ENCODE peak calls at places on chromosomes 7 and 10, in ten cellular contexts. K is NCI-H2081; G is PC-9; R is hippocampal formation; Z is MM.1S; J is activated CD4-positive, alpha-beta T cell treated with anti-CD3 and anti-CD28 coated beads, Interleukin-2, amount 10 ng/mL, durations not matched to agents 7 days and 5 days; B is HFFc6; Y is NCI-H2171; V is epithelial cell of esophagus; W is HEK293T. Q is an unnamed sample.

GRCh38 chr7:152865011-152865410 is 105.5 kb downstream of the ACTR3B start:
- DNase-seq in K (no peak), G (no peak), R (no peak), Z (no peak), J (no peak), B (no peak), Y (no peak), V (no peak), W (no peak), Q (no peak)

GRCh38 chr10:73997806-73998622 is at the start of gene VCL:
- DNase-seq in K (peak; percentile 94), G (peak; percentile 100), R (peak; percentile 96), Z (peak; percentile 96), J (peak; percentile 96), B (peak; percentile 97), Y (peak; percentile 87), V (peak; percentile 99), W (peak; percentile 97), Q (peak; percentile 99)

GRCh38 chr7:46192191-46192590 is 271.1 kb upstream of the IGFBP3 start:
- DNase-seq in K (no peak), G (peak; percentile 55), R (no peak), Z (no peak), J (no peak), B (no peak), Y (no peak), V (no peak), W (no peak), Q (no peak)

GRCh38 chr7:48091506-48092433 is 2.7 kb downstream of the UPP1 start:
- DNase-seq in K (no peak), G (no peak), R (no peak), Z (no peak), J (no peak), B (no peak), Y (no peak), V (no peak), W (no peak), Q (no peak)

GRCh38 chr10:110786172-110786571 is 85.6 kb upstream of the PDCD4 start:
- DNase-seq in K (no peak), G (no peak), R (no peak), Z (no peak), J (no peak), B (no peak), Y (no peak), V (peak; percentile 76), W (no peak), Q (no peak)

GRCh38 chr10:22712959-22713852 is 1.2 kb downstream of the PIP4K2A start:
- DNase-seq in K (no peak), G (peak; percentile 11), R (no peak), Z (peak; percentile 43), J (peak; percentile 36), B (peak; percentile 14), Y (no peak), V (no peak), W (peak; percentile 50), Q (peak; percentile 19)

GRCh38 chr7:47093254-47093798 is 488.6 kb downstream of the TNS3 start:
- DNase-seq in K (no peak), G (no peak), R (no peak), Z (no peak), J (no peak), B (no peak), Y (no peak), V (no peak), W (no peak), Q (no peak)

GRCh38 chr7:117277576-117277975 is 45.3 kb downstream of the WNT2 start:
- DNase-seq in K (no peak), G (no peak), R (no peak), Z (no peak), J (no peak), B (no peak), Y (no peak), V (no peak), W (no peak), Q (no peak)

GRCh38 chr7:822692-823276 is 9.5 kb upstream of the SUN1 start:
- DNase-seq in K (no peak), G (no peak), R (no peak), Z (no peak), J (no peak), B (no peak), Y (no peak), V (no peak), W (no peak), Q (no peak)

GRCh38 chr10:80413152-80413996 is 5.0 kb downstream of the PRXL2A start:
- DNase-seq in K (no peak), G (peak; percentile 16), R (no peak), Z (no peak), J (no peak), B (peak; percentile 48), Y (peak; percentile 31), V (peak; percentile 97), W (no peak), Q (no peak)

GRCh38 chr7:31003721-31004120 is 40.0 kb downstream of the GHRHR start:
- DNase-seq in K (no peak), G (no peak), R (no peak), Z (no peak), J (no peak), B (no peak), Y (no peak), V (peak; percentile 8), W (no peak), Q (no peak)

Q was measured in trophoblast cell.